ENCODE peak calls at places on chromosomes 7 and 10, in four cellular contexts. One of them, this sample, is unnamed.

GRCh38 chr7:74023037-74023436 is 4.9 kb upstream of the ELN start:
- DNase-seq in CD4-positive, CD25-positive, alpha-beta regulatory T cell: no peak
- DNase-seq in lower leg skin: peak; percentile 95
- DNase-seq in choroid plexus epithelial cell: peak; percentile 46
- DNase-seq in this sample: peak; percentile 79

GRCh38 chr7:636396-636795 is 90.1 kb upstream of the DNAAF5 start:
- DNase-seq in CD4-positive, CD25-positive, alpha-beta regulatory T cell: peak; percentile 55
- DNase-seq in choroid plexus epithelial cell: peak; percentile 38
- DNase-seq in lower leg skin: no peak
- DNase-seq in this sample: peak; percentile 31

GRCh38 chr10:50469288-50469687 is 154.5 kb downstream of the SGMS1 start:
- DNase-seq in CD4-positive, CD25-positive, alpha-beta regulatory T cell: no peak
- DNase-seq in choroid plexus epithelial cell: peak; percentile 36
- DNase-seq in lower leg skin: no peak
- DNase-seq in this sample: no peak

GRCh38 chr10:27742926-27743735 is 2.5 kb downstream of the MKX start:
- DNase-seq in CD4-positive, CD25-positive, alpha-beta regulatory T cell: no peak
- DNase-seq in lower leg skin: peak; percentile 89
- DNase-seq in choroid plexus epithelial cell: no peak
- DNase-seq in this sample: peak; percentile 63

GRCh38 chr7:99898836-99899235 is 20.5 kb downstream of the TRIM4 start:
- DNase-seq in CD4-positive, CD25-positive, alpha-beta regulatory T cell: no peak
- DNase-seq in lower leg skin: no peak
- DNase-seq in choroid plexus epithelial cell: no peak
- DNase-seq in this sample: no peak

GRCh38 chr7:132545756-132546155 is 30.5 kb downstream of the PLXNA4 start:
- DNase-seq in CD4-positive, CD25-positive, alpha-beta regulatory T cell: no peak
- DNase-seq in choroid plexus epithelial cell: no peak
- DNase-seq in lower leg skin: no peak
- DNase-seq in this sample: no peak

GRCh38 chr7:44155191-44156185 is 14.4 kb upstream of the MYL7 start:
- DNase-seq in lower leg skin: peak; percentile 63
- DNase-seq in CD4-positive, CD25-positive, alpha-beta regulatory T cell: no peak
- DNase-seq in choroid plexus epithelial cell: no peak
- DNase-seq in this sample: no peak

GRCh38 chr7:30148951-30149459 is 14.2 kb downstream of the MTURN start:
- DNase-seq in choroid plexus epithelial cell: no peak
- DNase-seq in lower leg skin: no peak
- DNase-seq in CD4-positive, CD25-positive, alpha-beta regulatory T cell: peak; percentile 22
- DNase-seq in this sample: no peak

GRCh38 chr10:83184641-83185040 is 954.7 kb upstream of the GHITM start:
- DNase-seq in choroid plexus epithelial cell: no peak
- DNase-seq in lower leg skin: no peak
- DNase-seq in CD4-positive, CD25-positive, alpha-beta regulatory T cell: no peak
- DNase-seq in this sample: no peak

GRCh38 chr10:36676321-36677169 is 448.9 kb upstream of the ANKRD30A start:
- DNase-seq in lower leg skin: no peak
- DNase-seq in CD4-positive, CD25-positive, alpha-beta regulatory T cell: no peak
- DNase-seq in choroid plexus epithelial cell: peak; percentile 82
- DNase-seq in this sample: no peak

GRCh38 chr7:555551-556160 is 36.0 kb upstream of the PDGFA start:
- DNase-seq in choroid plexus epithelial cell: no peak
- DNase-seq in CD4-positive, CD25-positive, alpha-beta regulatory T cell: no peak
- DNase-seq in lower leg skin: no peak
- DNase-seq in this sample: no peak

GRCh38 chr10:89419548-89419947 is 5.2 kb downstream of the IFIT5 start:
- DNase-seq in CD4-positive, CD25-positive, alpha-beta regulatory T cell: peak; percentile 20
- DNase-seq in lower leg skin: no peak
- DNase-seq in choroid plexus epithelial cell: peak; percentile 68
- DNase-seq in this sample: peak; percentile 31

GRCh38 chr10:71597821-71598498 is 121.6 kb downstream of the C10orf105 start:
- DNase-seq in CD4-positive, CD25-positive, alpha-beta regulatory T cell: no peak
- DNase-seq in choroid plexus epithelial cell: peak; percentile 64
- DNase-seq in lower leg skin: peak; percentile 95
- DNase-seq in this sample: no peak

GRCh38 chr7:157043745-157044144 is 33.3 kb upstream of the MNX1 start:
- DNase-seq in CD4-positive, CD25-positive, alpha-beta regulatory T cell: no peak
- DNase-seq in lower leg skin: no peak
- DNase-seq in choroid plexus epithelial cell: peak; percentile 47
- DNase-seq in this sample: no peak

GRCh38 chr10:128178319-128178937 is 52.2 kb upstream of the MKI67 start:
- DNase-seq in CD4-positive, CD25-positive, alpha-beta regulatory T cell: peak; percentile 30
- DNase-seq in lower leg skin: peak; percentile 57
- DNase-seq in choroid plexus epithelial cell: peak; percentile 49
- DNase-seq in this sample: peak; percentile 80

GRCh38 chr7:142799483-142799882 is 28.7 kb downstream of the PRSS2 start:
- DNase-seq in choroid plexus epithelial cell: no peak
- DNase-seq in CD4-positive, CD25-positive, alpha-beta regulatory T cell: peak; percentile 29
- DNase-seq in lower leg skin: no peak
- DNase-seq in this sample: no peak

GRCh38 chr7:125316451-125316850 is 386.8 kb upstream of the POT1 start:
- DNase-seq in lower leg skin: no peak
- DNase-seq in choroid plexus epithelial cell: peak; percentile 55
- DNase-seq in CD4-positive, CD25-positive, alpha-beta regulatory T cell: no peak
- DNase-seq in this sample: peak; percentile 98

GRCh38 chr10:105161767-105162166 is 520.7 kb downstream of the SORCS3 start:
- DNase-seq in CD4-positive, CD25-positive, alpha-beta regulatory T cell: no peak
- DNase-seq in choroid plexus epithelial cell: no peak
- DNase-seq in lower leg skin: no peak
- DNase-seq in this sample: peak; percentile 7

GRCh38 chr7:150716368-150716767 is at the start of gene GIMAP1:
- DNase-seq in CD4-positive, CD25-positive, alpha-beta regulatory T cell: peak; percentile 67
- DNase-seq in choroid plexus epithelial cell: no peak
- DNase-seq in lower leg skin: no peak
- DNase-seq in this sample: no peak

GRCh38 chr7:131600578-131600977 is 44.1 kb upstream of the PODXL start:
- DNase-seq in lower leg skin: no peak
- DNase-seq in CD4-positive, CD25-positive, alpha-beta regulatory T cell: no peak
- DNase-seq in choroid plexus epithelial cell: peak; percentile 48
- DNase-seq in this sample: no peak

GRCh38 chr10:72263613-72264241 is 10.0 kb upstream of the DDIT4 start:
- DNase-seq in lower leg skin: no peak
- DNase-seq in choroid plexus epithelial cell: no peak
- DNase-seq in CD4-positive, CD25-positive, alpha-beta regulatory T cell: peak; percentile 68
- DNase-seq in this sample: no peak

GRCh38 chr7:108347616-108348015 is 108.6 kb downstream of the NRCAM start:
- DNase-seq in CD4-positive, CD25-positive, alpha-beta regulatory T cell: no peak
- DNase-seq in choroid plexus epithelial cell: peak; percentile 81
- DNase-seq in lower leg skin: no peak
- DNase-seq in this sample: peak; percentile 88

GRCh38 chr10:42776681-42777080 is 5.9 kb upstream of the BMS1 start:
- DNase-seq in lower leg skin: no peak
- DNase-seq in choroid plexus epithelial cell: no peak
- DNase-seq in CD4-positive, CD25-positive, alpha-beta regulatory T cell: no peak
- DNase-seq in this sample: no peak

GRCh38 chr10:88232029-88232895 is 350.9 kb downstream of the RNLS start:
- DNase-seq in choroid plexus epithelial cell: peak; percentile 69
- DNase-seq in lower leg skin: peak; percentile 86
- DNase-seq in CD4-positive, CD25-positive, alpha-beta regulatory T cell: no peak
- DNase-seq in this sample: no peak

GRCh38 chr10:104680467-104681401 is 39.6 kb downstream of the SORCS3 start:
- DNase-seq in choroid plexus epithelial cell: no peak
- DNase-seq in CD4-positive, CD25-positive, alpha-beta regulatory T cell: no peak
- DNase-seq in lower leg skin: no peak
- DNase-seq in this sample: peak; percentile 76

GRCh38 chr10:88730864-88731263 is 24.8 kb downstream of the LIPK start:
- DNase-seq in CD4-positive, CD25-positive, alpha-beta regulatory T cell: no peak
- DNase-seq in choroid plexus epithelial cell: no peak
- DNase-seq in lower leg skin: no peak
- DNase-seq in this sample: no peak

GRCh38 chr10:127293640-127294039 is 97.2 kb upstream of the INSYN2A start:
- DNase-seq in CD4-positive, CD25-positive, alpha-beta regulatory T cell: peak; percentile 54
- DNase-seq in lower leg skin: no peak
- DNase-seq in choroid plexus epithelial cell: no peak
- DNase-seq in this sample: no peak

GRCh38 chr10:8283986-8284385 is 229.5 kb downstream of the GATA3 start:
- DNase-seq in lower leg skin: no peak
- DNase-seq in CD4-positive, CD25-positive, alpha-beta regulatory T cell: no peak
- DNase-seq in choroid plexus epithelial cell: no peak
- DNase-seq in this sample: no peak

GRCh38 chr10:19532411-19532810 is 283.8 kb upstream of the PLXDC2 start:
- DNase-seq in lower leg skin: no peak
- DNase-seq in CD4-positive, CD25-positive, alpha-beta regulatory T cell: no peak
- DNase-seq in choroid plexus epithelial cell: peak; percentile 30
- DNase-seq in this sample: no peak

GRCh38 chr10:23534328-23534727 is 95.5 kb downstream of the OTUD1 start:
- DNase-seq in CD4-positive, CD25-positive, alpha-beta regulatory T cell: no peak
- DNase-seq in choroid plexus epithelial cell: no peak
- DNase-seq in lower leg skin: no peak
- DNase-seq in this sample: no peak

GRCh38 chr7:79332091-79332490 is 121.4 kb downstream of the MAGI2 start:
- DNase-seq in choroid plexus epithelial cell: no peak
- DNase-seq in CD4-positive, CD25-positive, alpha-beta regulatory T cell: no peak
- DNase-seq in lower leg skin: no peak
- DNase-seq in this sample: no peak

GRCh38 chr10:33331020-33331557 is 3.4 kb downstream of the NRP1 start:
- DNase-seq in lower leg skin: no peak
- DNase-seq in choroid plexus epithelial cell: no peak
- DNase-seq in CD4-positive, CD25-positive, alpha-beta regulatory T cell: no peak
- DNase-seq in this sample: peak; percentile 91

GRCh38 chr7:6430974-6431373 is 16.8 kb downstream of the DAGLB start:
- DNase-seq in choroid plexus epithelial cell: no peak
- DNase-seq in lower leg skin: no peak
- DNase-seq in CD4-positive, CD25-positive, alpha-beta regulatory T cell: no peak
- DNase-seq in this sample: no peak

DNA sequence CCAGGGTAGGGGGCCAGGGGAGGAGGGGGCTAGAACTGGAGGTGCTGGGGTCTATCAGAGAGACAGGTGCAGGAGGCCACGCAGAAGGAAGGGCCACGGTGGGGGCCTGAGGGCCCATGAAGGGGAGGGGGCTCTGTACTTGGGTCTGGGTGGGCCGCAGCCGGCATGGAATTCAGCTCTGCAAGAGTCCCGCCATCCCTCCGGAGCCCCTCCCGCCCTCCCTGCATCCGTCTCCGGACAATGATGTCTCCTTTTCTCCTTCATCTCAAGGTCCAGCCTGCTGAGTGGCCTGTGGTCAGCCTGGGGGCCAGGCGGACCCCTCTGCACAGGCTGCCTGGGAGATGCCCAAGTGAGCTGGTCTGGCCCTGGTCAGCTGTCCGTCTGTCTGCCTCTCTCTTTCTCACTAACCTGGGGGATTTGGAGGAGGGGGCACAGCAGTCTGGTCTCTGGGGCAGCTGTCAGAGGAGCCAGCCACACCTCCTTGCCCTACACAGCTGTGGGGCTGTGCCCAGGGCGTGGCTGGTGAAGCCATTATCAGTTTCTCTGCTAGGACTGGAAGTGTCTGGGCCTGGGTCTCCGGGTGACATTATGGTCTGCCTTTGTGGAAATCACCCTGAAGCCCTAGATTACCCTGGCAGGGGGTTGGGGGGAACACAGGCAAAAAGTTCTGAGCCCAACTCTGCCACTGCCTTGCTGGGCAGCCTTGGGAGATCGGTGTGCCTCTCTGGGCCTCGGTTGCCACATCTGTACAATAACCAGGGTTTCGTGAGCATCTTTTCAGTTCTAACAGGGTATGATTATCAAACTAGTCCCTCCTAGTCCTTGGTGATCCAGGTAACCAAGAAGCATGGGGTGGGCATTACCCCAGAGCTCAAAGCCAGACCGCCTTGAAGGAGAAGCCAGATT is 19.0 kb upstream of the HSPB1 start:
- DNase-seq in CD4-positive, CD25-positive, alpha-beta regulatory T cell: no peak
- DNase-seq in choroid plexus epithelial cell: no peak
- DNase-seq in lower leg skin: no peak
- DNase-seq in this sample: no peak
- H3K4me3 ChIP-seq in CD4-positive, CD25-positive, alpha-beta regulatory T cell: no peak overlapping the region
- H3K4me3 ChIP-seq in choroid plexus epithelial cell: no peak overlapping the region
- H3K4me3 ChIP-seq in lower leg skin: no peak overlapping the region
- H3K4me3 ChIP-seq in this sample: no peak overlapping the region

DNA sequence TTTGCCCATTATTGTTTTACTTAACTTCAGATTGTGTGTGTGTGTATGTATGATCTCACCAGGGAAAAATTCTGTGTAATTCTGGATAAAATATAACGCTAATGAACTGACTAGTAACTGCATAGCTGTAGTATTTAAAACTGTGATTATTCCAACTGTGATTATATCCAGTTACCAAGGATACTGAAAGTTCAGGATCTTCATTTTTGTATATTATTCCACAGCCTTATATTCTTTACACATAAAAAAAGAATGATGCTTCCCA is 2.9 kb downstream of the TWIST1 start:
- DNase-seq in lower leg skin: no peak
- DNase-seq in choroid plexus epithelial cell: peak; percentile 60
- DNase-seq in CD4-positive, CD25-positive, alpha-beta regulatory T cell: no peak
- DNase-seq in this sample: no peak
- H3K4me3 ChIP-seq in lower leg skin: no peak overlapping the region
- H3K4me3 ChIP-seq in choroid plexus epithelial cell: peak overlapping the region; percentile 99
- H3K4me3 ChIP-seq in CD4-positive, CD25-positive, alpha-beta regulatory T cell: no peak overlapping the region
- H3K4me3 ChIP-seq in this sample: no peak overlapping the region

GRCh38 chr10:100350914-100351485 is 4.0 kb downstream of the SCD start:
- DNase-seq in lower leg skin: no peak
- DNase-seq in CD4-positive, CD25-positive, alpha-beta regulatory T cell: no peak
- DNase-seq in choroid plexus epithelial cell: no peak
- DNase-seq in this sample: peak; percentile 57
- H3K4me3 ChIP-seq in lower leg skin: no peak overlapping the region
- H3K4me3 ChIP-seq in CD4-positive, CD25-positive, alpha-beta regulatory T cell: no peak overlapping the region
- H3K4me3 ChIP-seq in choroid plexus epithelial cell: peak overlapping the region; percentile 89
- H3K4me3 ChIP-seq in this sample: no peak overlapping the region

GRCh38 chr10:80206277-80206655 is 929 bp upstream of the ANXA11 start:
- DNase-seq in lower leg skin: no peak
- DNase-seq in choroid plexus epithelial cell: no peak
- DNase-seq in CD4-positive, CD25-positive, alpha-beta regulatory T cell: no peak
- DNase-seq in this sample: no peak

GRCh38 chr10:80205478-80206276 is at the start of gene ANXA11:
- DNase-seq in lower leg skin: peak; percentile 96
- DNase-seq in CD4-positive, CD25-positive, alpha-beta regulatory T cell: peak; percentile 82
- DNase-seq in choroid plexus epithelial cell: peak; percentile 72
- DNase-seq in this sample: peak; percentile 92

GRCh38 chr10:80210259-80210658 is 4.9 kb upstream of the ANXA11 start:
- DNase-seq in lower leg skin: no peak
- DNase-seq in CD4-positive, CD25-positive, alpha-beta regulatory T cell: no peak
- DNase-seq in choroid plexus epithelial cell: no peak
- DNase-seq in this sample: no peak

GRCh38 chr10:80204801-80205477 is 398 bp downstream of the ANXA11 start:
- DNase-seq in CD4-positive, CD25-positive, alpha-beta regulatory T cell: peak; percentile 69
- DNase-seq in choroid plexus epithelial cell: no peak
- DNase-seq in lower leg skin: no peak
- DNase-seq in this sample: peak; percentile 29

DNA sequence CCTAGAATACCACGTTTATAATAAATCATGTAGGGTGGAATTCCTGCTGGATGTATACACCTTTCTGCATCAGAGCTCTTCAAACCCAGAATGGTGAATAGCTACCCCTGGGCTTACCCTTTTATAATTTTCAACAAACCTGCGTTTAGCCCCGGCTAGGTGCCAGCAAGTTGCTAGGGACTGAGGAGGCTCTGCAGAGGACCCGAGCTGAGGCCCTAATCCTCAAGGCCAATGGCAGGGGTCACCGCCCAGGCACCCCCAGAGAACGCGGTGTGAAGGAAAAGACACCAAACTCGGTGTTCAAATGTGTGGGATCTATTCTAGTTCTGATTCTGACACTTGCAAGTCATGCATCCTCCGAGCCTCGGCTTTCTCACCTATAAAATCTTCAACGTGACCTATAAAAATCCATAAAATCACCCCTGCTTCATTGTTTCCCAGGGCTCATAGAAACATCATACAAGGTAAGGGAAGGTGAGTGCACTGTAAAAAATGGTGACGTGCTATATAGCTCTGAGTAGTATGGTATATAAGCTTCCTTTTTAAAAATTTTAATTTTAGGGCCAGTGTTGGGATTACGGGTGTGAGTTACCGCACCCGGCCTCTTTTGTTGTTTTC is 2.5 kb upstream of the ANXA11 start:
- DNase-seq in CD4-positive, CD25-positive, alpha-beta regulatory T cell: no peak
- DNase-seq in lower leg skin: no peak
- DNase-seq in choroid plexus epithelial cell: no peak
- DNase-seq in this sample: no peak
- H3K4me3 ChIP-seq in CD4-positive, CD25-positive, alpha-beta regulatory T cell: no peak overlapping the region
- H3K4me3 ChIP-seq in lower leg skin: no peak overlapping the region
- H3K4me3 ChIP-seq in choroid plexus epithelial cell: peak overlapping the region; percentile 49
- H3K4me3 ChIP-seq in this sample: no peak overlapping the region